ENCODE peak calls at places on chromosomes 5 and 9, in four cellular contexts. W is endodermal cell; F is CD8-positive, alpha-beta memory T cell; G is activated T-cell treated with anti-CD3 and anti-CD28 coated beads for 24 hours. P is an unnamed sample.

GRCh38 chr9:114156658-114157421 is 1.5 kb downstream of the COL27A1 start:
- DNase-seq in W (peak; percentile 81), F (no peak), G (no peak), P (no peak)

GRCh38 chr5:17374973-17375844 is 122.8 kb upstream of the TAF11L2 start:
- DNase-seq in W (peak; percentile 82), F (no peak), G (no peak), P (no peak)

GRCh38 chr9:98908897-98909634 is 34.6 kb upstream of the COL15A1 start:
- DNase-seq in W (no peak), F (no peak), G (no peak), P (no peak)

GRCh38 chr5:14186132-14186830 is 43.1 kb downstream of the TRIO start:
- DNase-seq in W (no peak), F (no peak), G (no peak), P (no peak)

GRCh38 chr5:173498286-173498685 is 118.2 kb downstream of the BOD1 start:
- DNase-seq in W (no peak), F (no peak), G (no peak), P (no peak)

GRCh38 chr5:175444060-175444904 is at the start of gene DRD1:
- DNase-seq in W (peak; percentile 93), F (no peak), G (peak; percentile 41), P (peak; percentile 81)

GRCh38 chr9:75490326-75490725 is 400.1 kb upstream of the PCSK5 start:
- DNase-seq in W (no peak), F (no peak), G (no peak), P (no peak)

GRCh38 chr5:112109331-112109993 is 309.6 kb downstream of the EPB41L4A start:
- DNase-seq in W (peak; percentile 90), F (no peak), G (no peak), P (no peak)

GRCh38 chr5:79961731-79962579 is 29.1 kb downstream of the MTX3 start:
- DNase-seq in W (no peak), F (no peak), G (no peak), P (no peak)

GRCh38 chr5:67268233-67269011 is 71.8 kb upstream of the CD180 start:
- DNase-seq in W (no peak), F (no peak), G (no peak), P (peak; percentile 12)

GRCh38 chr9:16744386-16744785 is 126.1 kb downstream of the BNC2 start:
- DNase-seq in W (no peak), F (no peak), G (no peak), P (no peak)

GRCh38 chr9:75378036-75378435 is 289.7 kb downstream of the OSTF1 start:
- DNase-seq in W (no peak), F (no peak), G (no peak), P (no peak)

GRCh38 chr5:69364414-69364813 is 4.9 kb downstream of the AK6 start:
- DNase-seq in W (no peak), F (no peak), G (no peak), P (no peak)

GRCh38 chr9:84860423-84861115 is 191.0 kb downstream of the NTRK2 start:
- DNase-seq in W (no peak), F (no peak), G (no peak), P (no peak)

GRCh38 chr5:112418412-112419049 is 546 bp downstream of the EPB41L4A start:
- DNase-seq in W (no peak), F (no peak), G (no peak), P (no peak)

GRCh38 chr5:95446560-95447221 is 55.5 kb downstream of the FAM81B start:
- DNase-seq in W (no peak), F (no peak), G (no peak), P (no peak)

GRCh38 chr9:116717150-116717549 is 30.0 kb downstream of the TRIM32 start:
- DNase-seq in W (no peak), F (no peak), G (no peak), P (no peak)

GRCh38 chr5:136656811-136657210 is 291.5 kb upstream of the TRPC7 start:
- DNase-seq in W (no peak), F (no peak), G (no peak), P (no peak)

GRCh38 chr9:89428901-89429890 is 68.7 kb downstream of the SEMA4D start:
- DNase-seq in W (peak; percentile 92), F (peak; percentile 79), G (peak; percentile 51), P (no peak)

GRCh38 chr9:27497883-27498553 is 26.1 kb upstream of the IFNK start:
- DNase-seq in W (no peak), F (no peak), G (no peak), P (no peak)